ENCODE peak calls at places on chromosomes 12 and 14, in eight cellular contexts. H, L, E, V, O, G, Z and F are unnamed samples.

GRCh38 chr12:13179159-13180074 is 17.1 kb upstream of the EMP1 start:
- DNase-seq in G (peak; percentile 51), E (no peak), L (peak; percentile 95), H (peak; percentile 50), Z (peak; percentile 71), O (no peak), V (peak; percentile 74), F (no peak)

GRCh38 chr14:42307239-42307825 is 700.7 kb downstream of the LRFN5 start:
- DNase-seq in O (no peak), Z (no peak), V (no peak), E (no peak), G (no peak), H (no peak), L (no peak), F (no peak)

GRCh38 chr12:103728323-103728722 is 112.7 kb downstream of the NT5DC3 start:
- DNase-seq in E (no peak), O (no peak), L (no peak), V (no peak), H (no peak), G (no peak), Z (no peak), F (no peak)

GRCh38 chr12:92828565-92828964 is 100.5 kb downstream of the EEA1 start:
- DNase-seq in V (no peak), H (no peak), O (no peak), E (no peak), L (no peak), G (no peak), Z (no peak), F (no peak)

GRCh38 chr12:31011746-31012567 is 61.7 kb upstream of the DDX11 start:
- DNase-seq in O (no peak), Z (no peak), L (peak; percentile 57), H (no peak), E (no peak), V (no peak), G (no peak), F (peak; percentile 32)

GRCh38 chr14:20613094-20614037 is 22.2 kb upstream of the RNASE12 start:
- DNase-seq in E (peak; percentile 74), G (peak; percentile 68), L (peak; percentile 98), V (peak; percentile 76), O (peak; percentile 83), Z (peak; percentile 86), H (peak; percentile 81), F (peak; percentile 99)

GRCh38 chr12:51322452-51322851 is 1.5 kb downstream of the BIN2 start:
- DNase-seq in V (no peak), G (no peak), L (no peak), E (no peak), O (no peak), H (no peak), Z (no peak), F (no peak)

GRCh38 chr12:69002969-69003368 is 70.0 kb upstream of the CPM start:
- DNase-seq in O (no peak), H (no peak), L (no peak), E (no peak), Z (no peak), V (no peak), G (no peak), F (no peak)